ENCODE peak calls at places on chromosomes 2 and 18, in five cellular contexts. One of them, this sample, is unnamed. For H3K27me3, the result is how much of the 10 kb centered on the place peaks cover.

GRCh38 chr2:65396348-65397026 is 35.9 kb downstream of the SPRED2 start:
- ATAC-seq in HepG2: peak
- ATAC-seq in upper lobe of left lung: peak
- ATAC-seq in GM12878: peak
- ATAC-seq in K562: peak
- ATAC-seq in this sample: no peak

GRCh38 chr2:205673312-205673711 is 9.0 kb upstream of the NRP2 start:
- ATAC-seq in HepG2: no peak
- ATAC-seq in upper lobe of left lung: no peak
- ATAC-seq in GM12878: no peak
- ATAC-seq in K562: no peak
- ATAC-seq in this sample: no peak

GRCh38 chr2:189115126-189115525 is 64.4 kb downstream of the COL5A2 start:
- ATAC-seq in HepG2: no peak
- ATAC-seq in upper lobe of left lung: no peak
- ATAC-seq in GM12878: peak
- ATAC-seq in K562: no peak
- ATAC-seq in this sample: no peak

GRCh38 chr2:63023444-63023843 is 27.2 kb upstream of the OTX1 start:
- ATAC-seq in HepG2: peak
- ATAC-seq in upper lobe of left lung: no peak
- ATAC-seq in GM12878: peak
- ATAC-seq in K562: peak
- ATAC-seq in this sample: no peak

GRCh38 chr18:58241877-58242276 is 197.9 kb downstream of the NEDD4L start:
- ATAC-seq in HepG2: no peak
- ATAC-seq in upper lobe of left lung: peak
- ATAC-seq in GM12878: no peak
- ATAC-seq in K562: peak
- ATAC-seq in this sample: peak

GRCh38 chr2:232350804-232351685 is 27.5 kb upstream of the ALPP start:
- ATAC-seq in HepG2: peak
- ATAC-seq in upper lobe of left lung: no peak
- ATAC-seq in GM12878: no peak
- ATAC-seq in K562: no peak
- ATAC-seq in this sample: no peak

GRCh38 chr2:231425291-231425810 is 29.8 kb downstream of the B3GNT7 start:
- ATAC-seq in HepG2: peak
- ATAC-seq in upper lobe of left lung: no peak
- ATAC-seq in GM12878: peak
- ATAC-seq in K562: no peak
- ATAC-seq in this sample: no peak

GRCh38 chr2:188576006-188576405 is 284.3 kb downstream of the GULP1 start:
- ATAC-seq in HepG2: no peak
- ATAC-seq in upper lobe of left lung: no peak
- ATAC-seq in GM12878: no peak
- ATAC-seq in K562: no peak
- ATAC-seq in this sample: no peak

GRCh38 chr2:212409560-212409959 is 129.0 kb downstream of the ERBB4 start:
- ATAC-seq in HepG2: no peak
- ATAC-seq in upper lobe of left lung: no peak
- ATAC-seq in GM12878: peak
- ATAC-seq in K562: no peak
- ATAC-seq in this sample: no peak

GRCh38 chr2:15889800-15890498 is 50.4 kb upstream of the MYCN start:
- ATAC-seq in HepG2: no peak
- ATAC-seq in upper lobe of left lung: peak
- ATAC-seq in GM12878: no peak
- ATAC-seq in K562: no peak
- ATAC-seq in this sample: no peak

GRCh38 chr2:41705634-41706033 is 342.2 kb upstream of the PKDCC start:
- ATAC-seq in HepG2: no peak
- ATAC-seq in upper lobe of left lung: no peak
- ATAC-seq in GM12878: no peak
- ATAC-seq in K562: no peak
- ATAC-seq in this sample: no peak

GRCh38 chr18:76821356-76821874 is 942 bp upstream of the ZNF236 start:
- ATAC-seq in HepG2: peak
- ATAC-seq in upper lobe of left lung: peak
- ATAC-seq in GM12878: peak
- ATAC-seq in K562: peak
- ATAC-seq in this sample: no peak

GRCh38 chr2:100137877-100138570 is 4.4 kb downstream of the AFF3 start:
- ATAC-seq in HepG2: no peak
- ATAC-seq in upper lobe of left lung: no peak
- ATAC-seq in GM12878: no peak
- ATAC-seq in K562: no peak
- ATAC-seq in this sample: no peak

GRCh38 chr2:205461678-205462665 is 220.3 kb upstream of the NRP2 start:
- ATAC-seq in HepG2: no peak
- ATAC-seq in upper lobe of left lung: no peak
- ATAC-seq in GM12878: peak
- ATAC-seq in K562: no peak
- ATAC-seq in this sample: no peak

GRCh38 chr2:101985793-101986164 is 6.0 kb upstream of the IL1R2 start:
- ATAC-seq in HepG2: no peak
- ATAC-seq in upper lobe of left lung: no peak
- ATAC-seq in GM12878: no peak
- ATAC-seq in K562: no peak
- ATAC-seq in this sample: no peak

GRCh38 chr2:96072746-96073145 is 38.0 kb upstream of the GPAT2 start:
- ATAC-seq in HepG2: no peak
- ATAC-seq in upper lobe of left lung: no peak
- ATAC-seq in GM12878: no peak
- ATAC-seq in K562: peak
- ATAC-seq in this sample: no peak

GRCh38 chr2:39181297-39181696 is 60.4 kb upstream of the SOS1 start:
- ATAC-seq in HepG2: peak
- ATAC-seq in upper lobe of left lung: no peak
- ATAC-seq in GM12878: no peak
- ATAC-seq in K562: no peak
- ATAC-seq in this sample: no peak

GRCh38 chr2:135904590-135904989 is 28.3 kb upstream of the MCM6 start:
- ATAC-seq in HepG2: no peak
- ATAC-seq in upper lobe of left lung: no peak
- ATAC-seq in GM12878: no peak
- ATAC-seq in K562: peak
- ATAC-seq in this sample: no peak

GRCh38 chr18:32425466-32425865 is 45.2 kb downstream of the GAREM1 start:
- ATAC-seq in HepG2: peak
- ATAC-seq in upper lobe of left lung: peak
- ATAC-seq in GM12878: no peak
- ATAC-seq in K562: no peak
- ATAC-seq in this sample: no peak

GRCh38 chr2:29920130-29920577 is 1.2 kb downstream of the ALK start:
- ATAC-seq in HepG2: peak
- ATAC-seq in upper lobe of left lung: peak
- ATAC-seq in GM12878: peak
- ATAC-seq in K562: peak
- ATAC-seq in this sample: peak

GRCh38 chr2:27356056-27356381 is 545 bp downstream of the GTF3C2 start:
- ATAC-seq in HepG2: peak
- ATAC-seq in upper lobe of left lung: peak
- ATAC-seq in GM12878: peak
- ATAC-seq in K562: peak
- ATAC-seq in this sample: peak

GRCh38 chr2:27353762-27354596 is 2.6 kb downstream of the GTF3C2 start:
- ATAC-seq in HepG2: peak
- ATAC-seq in upper lobe of left lung: no peak
- ATAC-seq in GM12878: no peak
- ATAC-seq in K562: peak
- ATAC-seq in this sample: no peak

GRCh38 chr2:27354597-27354927 is 2.0 kb downstream of the GTF3C2 start:
- ATAC-seq in HepG2: no peak
- ATAC-seq in upper lobe of left lung: no peak
- ATAC-seq in GM12878: no peak
- ATAC-seq in K562: no peak
- ATAC-seq in this sample: no peak

GRCh38 chr2:27351802-27352598 is 4.6 kb downstream of the GTF3C2 start:
- ATAC-seq in HepG2: no peak
- ATAC-seq in upper lobe of left lung: no peak
- ATAC-seq in GM12878: no peak
- ATAC-seq in K562: no peak
- ATAC-seq in this sample: no peak

DNA sequence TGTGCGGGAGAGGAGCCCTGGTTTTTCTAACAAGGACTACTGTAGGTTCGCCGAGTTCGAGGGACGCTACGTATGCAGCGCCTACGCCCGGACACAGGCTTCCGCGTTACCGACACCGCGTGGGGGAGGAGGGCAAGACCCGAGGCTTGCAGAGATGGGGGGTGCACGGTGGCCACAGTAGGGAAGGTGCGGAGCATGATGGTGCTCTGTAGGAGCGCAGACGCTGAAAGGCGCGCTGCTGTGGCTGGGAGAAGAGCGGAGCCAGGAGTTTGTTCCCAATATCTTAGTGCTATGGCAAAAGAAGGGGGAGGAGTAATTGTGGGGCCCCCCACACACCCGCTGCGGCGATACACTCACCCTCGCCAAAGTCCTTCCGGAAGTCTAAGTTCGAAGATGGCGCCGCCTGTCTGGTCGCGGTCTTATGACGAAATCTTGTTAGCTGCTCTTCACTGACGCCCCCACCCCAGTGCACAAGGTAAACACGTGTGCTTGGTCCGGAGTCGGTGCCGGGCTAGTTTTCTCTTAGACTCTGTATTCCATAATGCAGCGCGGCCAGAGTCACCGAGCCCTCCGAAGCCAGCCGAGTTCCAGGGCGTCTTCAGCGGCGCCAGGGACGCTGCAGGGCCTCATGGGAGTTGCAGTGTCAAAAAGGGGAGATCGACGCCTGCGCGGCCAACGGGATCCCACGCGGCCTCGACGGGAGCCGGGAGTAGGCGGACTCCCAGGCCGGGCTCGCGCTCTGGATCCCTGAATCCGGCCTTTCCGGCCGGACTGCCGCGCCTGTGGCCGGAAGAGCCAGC is at the start of gene GTF3C2:
- ATAC-seq in HepG2: peak
- ATAC-seq in upper lobe of left lung: peak
- ATAC-seq in GM12878: peak
- ATAC-seq in K562: peak
- ATAC-seq in this sample: peak
- TF ChIP-seq CTCF in HepG2: peak
- TF ChIP-seq CTCF in upper lobe of left lung: peak
- TF ChIP-seq CTCF in GM12878: no peak
- TF ChIP-seq CTCF in K562: no peak
- TF ChIP-seq CTCF in this sample: no peak

DNA sequence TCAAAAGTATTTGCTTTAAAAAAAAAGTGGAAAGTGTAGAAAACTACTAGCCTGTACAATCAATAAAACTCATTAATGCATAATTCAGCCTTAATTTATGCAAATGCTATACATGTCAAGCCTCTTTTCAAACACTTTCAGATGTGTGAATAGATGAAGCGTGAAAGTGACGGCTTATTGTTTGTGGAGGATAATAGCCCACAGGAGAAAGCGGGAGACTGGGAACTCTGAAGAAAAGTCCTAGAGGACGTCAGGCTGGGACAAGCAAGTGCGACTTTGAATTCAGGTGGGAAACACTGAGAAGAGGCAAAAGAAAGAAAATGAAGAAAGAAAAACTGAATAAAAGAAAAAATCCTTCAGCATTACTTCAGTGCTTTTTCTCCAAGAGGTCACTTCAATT is 108.5 kb downstream of the STK39 start:
- ATAC-seq in HepG2: no peak
- ATAC-seq in upper lobe of left lung: no peak
- ATAC-seq in GM12878: no peak
- ATAC-seq in K562: no peak
- ATAC-seq in this sample: no peak
- TF ChIP-seq EP300 in HepG2: no peak
- TF ChIP-seq EP300 in upper lobe of left lung: no peak
- TF ChIP-seq EP300 in GM12878: no peak
- TF ChIP-seq EP300 in K562: no peak
- TF ChIP-seq EP300 in this sample: no peak

DNA sequence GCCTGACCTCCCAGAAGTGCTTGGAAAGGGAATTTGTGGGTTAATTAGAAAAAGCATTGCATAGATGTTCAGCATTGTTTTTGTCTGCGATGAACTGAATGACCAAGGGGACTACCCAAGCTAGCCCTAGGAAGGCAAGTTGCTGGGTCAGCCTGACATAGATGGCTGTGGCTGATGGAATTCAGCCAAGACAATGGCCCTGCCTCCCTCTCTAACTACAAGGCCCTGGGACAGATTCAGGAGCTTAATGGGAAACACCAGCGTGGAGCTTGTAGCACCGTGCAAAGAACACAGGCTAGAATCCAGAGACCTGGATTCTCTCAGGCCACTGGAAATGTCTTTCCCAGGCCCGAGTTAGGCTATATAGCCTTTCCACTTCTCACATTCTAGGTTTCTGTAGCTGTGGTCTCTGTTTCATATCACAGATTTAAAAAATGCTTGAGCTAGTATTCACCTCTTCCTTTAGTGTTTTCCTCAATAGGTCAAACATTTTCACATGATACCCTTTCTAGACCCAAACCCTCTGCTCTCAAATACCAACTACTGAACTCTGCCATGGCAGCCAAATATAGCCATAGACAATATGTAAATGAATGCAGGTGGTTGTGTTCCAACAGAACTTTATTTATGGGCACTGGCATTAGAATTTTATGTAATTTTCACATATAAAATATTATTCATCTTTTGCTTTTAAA is 294.3 kb upstream of the MEX3C start:
- ATAC-seq in HepG2: no peak
- ATAC-seq in upper lobe of left lung: no peak
- ATAC-seq in GM12878: no peak
- ATAC-seq in K562: no peak
- ATAC-seq in this sample: no peak
- H3K27me3 ChIP-seq in HepG2: under half
- H3K27me3 ChIP-seq in upper lobe of left lung: under half
- H3K27me3 ChIP-seq in GM12878: under half
- H3K27me3 ChIP-seq in K562: under half
- H3K27me3 ChIP-seq in this sample: under half

GRCh38 chr2:200363279-200363678 is 56.8 kb downstream of the SPATS2L start:
- ATAC-seq in HepG2: no peak
- ATAC-seq in upper lobe of left lung: no peak
- ATAC-seq in GM12878: no peak
- ATAC-seq in K562: no peak
- ATAC-seq in this sample: no peak
- TF ChIP-seq CTCF in HepG2: no peak
- TF ChIP-seq CTCF in upper lobe of left lung: no peak
- TF ChIP-seq CTCF in GM12878: no peak
- TF ChIP-seq CTCF in K562: no peak
- TF ChIP-seq CTCF in this sample: no peak

GRCh38 chr2:46286715-46287114 is 10.5 kb upstream of the EPAS1 start:
- ATAC-seq in HepG2: no peak
- ATAC-seq in upper lobe of left lung: no peak
- ATAC-seq in GM12878: no peak
- ATAC-seq in K562: no peak
- ATAC-seq in this sample: no peak
- TF ChIP-seq EP300 in HepG2: no peak
- TF ChIP-seq EP300 in upper lobe of left lung: no peak
- TF ChIP-seq EP300 in GM12878: no peak
- TF ChIP-seq EP300 in K562: no peak
- TF ChIP-seq EP300 in this sample: no peak

GRCh38 chr2:242047963-242048362 is 178.4 kb downstream of the RTP5 start:
- ATAC-seq in HepG2: no peak
- ATAC-seq in upper lobe of left lung: no peak
- ATAC-seq in GM12878: no peak
- ATAC-seq in K562: no peak
- ATAC-seq in this sample: no peak
- H3K27me3 ChIP-seq in HepG2: under half
- H3K27me3 ChIP-seq in upper lobe of left lung: under half
- H3K27me3 ChIP-seq in GM12878: under half
- H3K27me3 ChIP-seq in K562: under half
- H3K27me3 ChIP-seq in this sample: half or more